ENCODE peak calls at places on chromosomes 4 and X, in ten cellular contexts. One of them, this sample, is unnamed.

GRCh38 chr4:69697536-69697935 is 44.5 kb upstream of the UGT2A1 start:
- DNase-seq in GM19239: no peak
- DNase-seq in EL: no peak
- DNase-seq in COR-L47: no peak
- DNase-seq in astrocyte of the hippocampus: no peak
- DNase-seq in tibial artery: no peak
- DNase-seq in dorsolateral prefrontal cortex: no peak
- DNase-seq in posterior cingulate gyrus: no peak
- DNase-seq in pulmonary artery endothelial cell: no peak
- DNase-seq in fibroblast of the conjunctiva: no peak
- DNase-seq in this sample: no peak

GRCh38 chr4:53436251-53436650 is 58.8 kb downstream of the FIP1L1 start:
- DNase-seq in GM19239: no peak
- DNase-seq in EL: no peak
- DNase-seq in COR-L47: no peak
- DNase-seq in astrocyte of the hippocampus: no peak
- DNase-seq in tibial artery: no peak
- DNase-seq in dorsolateral prefrontal cortex: no peak
- DNase-seq in posterior cingulate gyrus: no peak
- DNase-seq in pulmonary artery endothelial cell: no peak
- DNase-seq in fibroblast of the conjunctiva: no peak
- DNase-seq in this sample: no peak

GRCh38 chr4:83262682-83263081 is 21.9 kb downstream of the COQ2 start:
- DNase-seq in GM19239: no peak
- DNase-seq in EL: no peak
- DNase-seq in COR-L47: no peak
- DNase-seq in astrocyte of the hippocampus: no peak
- DNase-seq in tibial artery: no peak
- DNase-seq in dorsolateral prefrontal cortex: no peak
- DNase-seq in posterior cingulate gyrus: no peak
- DNase-seq in pulmonary artery endothelial cell: no peak
- DNase-seq in fibroblast of the conjunctiva: no peak
- DNase-seq in this sample: no peak

GRCh38 chr4:85793256-85793655 is 318.3 kb downstream of the ARHGAP24 start:
- DNase-seq in GM19239: no peak
- DNase-seq in EL: no peak
- DNase-seq in COR-L47: no peak
- DNase-seq in astrocyte of the hippocampus: no peak
- DNase-seq in tibial artery: no peak
- DNase-seq in dorsolateral prefrontal cortex: no peak
- DNase-seq in posterior cingulate gyrus: no peak
- DNase-seq in pulmonary artery endothelial cell: no peak
- DNase-seq in fibroblast of the conjunctiva: no peak
- DNase-seq in this sample: no peak

GRCh38 chrX:24761306-24761705 is 67.6 kb downstream of the POLA1 start:
- DNase-seq in GM19239: no peak
- DNase-seq in EL: no peak
- DNase-seq in COR-L47: no peak
- DNase-seq in astrocyte of the hippocampus: peak; percentile 62
- DNase-seq in tibial artery: no peak
- DNase-seq in dorsolateral prefrontal cortex: no peak
- DNase-seq in posterior cingulate gyrus: no peak
- DNase-seq in pulmonary artery endothelial cell: no peak
- DNase-seq in fibroblast of the conjunctiva: no peak
- DNase-seq in this sample: no peak

GRCh38 chr4:38266616-38267015 is 306.4 kb downstream of the PTTG2 start:
- DNase-seq in GM19239: no peak
- DNase-seq in EL: peak; percentile 45
- DNase-seq in COR-L47: no peak
- DNase-seq in astrocyte of the hippocampus: peak; percentile 65
- DNase-seq in tibial artery: no peak
- DNase-seq in dorsolateral prefrontal cortex: peak; percentile 72
- DNase-seq in posterior cingulate gyrus: peak; percentile 14
- DNase-seq in pulmonary artery endothelial cell: no peak
- DNase-seq in fibroblast of the conjunctiva: no peak
- DNase-seq in this sample: peak; percentile 72

GRCh38 chr4:151012836-151013235 is 2.2 kb downstream of the LRBA start:
- DNase-seq in GM19239: no peak
- DNase-seq in EL: peak; percentile 6
- DNase-seq in COR-L47: no peak
- DNase-seq in astrocyte of the hippocampus: peak; percentile 14
- DNase-seq in tibial artery: no peak
- DNase-seq in dorsolateral prefrontal cortex: no peak
- DNase-seq in posterior cingulate gyrus: no peak
- DNase-seq in pulmonary artery endothelial cell: no peak
- DNase-seq in fibroblast of the conjunctiva: no peak
- DNase-seq in this sample: no peak

GRCh38 chr4:6360385-6360784 is 90.7 kb downstream of the WFS1 start:
- DNase-seq in GM19239: no peak
- DNase-seq in EL: peak; percentile 6
- DNase-seq in COR-L47: peak; percentile 94
- DNase-seq in astrocyte of the hippocampus: no peak
- DNase-seq in tibial artery: no peak
- DNase-seq in dorsolateral prefrontal cortex: peak; percentile 95
- DNase-seq in posterior cingulate gyrus: peak; percentile 83
- DNase-seq in pulmonary artery endothelial cell: no peak
- DNase-seq in fibroblast of the conjunctiva: no peak
- DNase-seq in this sample: peak; percentile 59

GRCh38 chr4:147335183-147335582 is 145.7 kb upstream of the EDNRA start:
- DNase-seq in GM19239: no peak
- DNase-seq in EL: no peak
- DNase-seq in COR-L47: no peak
- DNase-seq in astrocyte of the hippocampus: no peak
- DNase-seq in tibial artery: no peak
- DNase-seq in dorsolateral prefrontal cortex: no peak
- DNase-seq in posterior cingulate gyrus: no peak
- DNase-seq in pulmonary artery endothelial cell: no peak
- DNase-seq in fibroblast of the conjunctiva: no peak
- DNase-seq in this sample: no peak

GRCh38 chr4:132958457-132959263 is 190.4 kb upstream of the PCDH10 start:
- DNase-seq in GM19239: no peak
- DNase-seq in EL: no peak
- DNase-seq in COR-L47: no peak
- DNase-seq in astrocyte of the hippocampus: no peak
- DNase-seq in tibial artery: no peak
- DNase-seq in dorsolateral prefrontal cortex: no peak
- DNase-seq in posterior cingulate gyrus: no peak
- DNase-seq in pulmonary artery endothelial cell: no peak
- DNase-seq in fibroblast of the conjunctiva: no peak
- DNase-seq in this sample: no peak

GRCh38 chr4:108342325-108342986 is 173.7 kb upstream of the LEF1 start:
- DNase-seq in GM19239: no peak
- DNase-seq in EL: no peak
- DNase-seq in COR-L47: no peak
- DNase-seq in astrocyte of the hippocampus: no peak
- DNase-seq in tibial artery: no peak
- DNase-seq in dorsolateral prefrontal cortex: no peak
- DNase-seq in posterior cingulate gyrus: no peak
- DNase-seq in pulmonary artery endothelial cell: no peak
- DNase-seq in fibroblast of the conjunctiva: no peak
- DNase-seq in this sample: no peak

GRCh38 chr4:145299380-145300076 is 119.1 kb upstream of the OTUD4 start:
- DNase-seq in GM19239: no peak
- DNase-seq in EL: peak; percentile 88
- DNase-seq in COR-L47: no peak
- DNase-seq in astrocyte of the hippocampus: peak; percentile 63
- DNase-seq in tibial artery: no peak
- DNase-seq in dorsolateral prefrontal cortex: peak; percentile 55
- DNase-seq in posterior cingulate gyrus: no peak
- DNase-seq in pulmonary artery endothelial cell: no peak
- DNase-seq in fibroblast of the conjunctiva: no peak
- DNase-seq in this sample: no peak

GRCh38 chrX:49155243-49155899 is 7.2 kb upstream of the MAGIX start:
- DNase-seq in GM19239: no peak
- DNase-seq in EL: peak; percentile 71
- DNase-seq in COR-L47: peak; percentile 22
- DNase-seq in astrocyte of the hippocampus: peak; percentile 78
- DNase-seq in tibial artery: peak; percentile 38
- DNase-seq in dorsolateral prefrontal cortex: peak; percentile 37
- DNase-seq in posterior cingulate gyrus: no peak
- DNase-seq in pulmonary artery endothelial cell: peak; percentile 24
- DNase-seq in fibroblast of the conjunctiva: no peak
- DNase-seq in this sample: peak; percentile 17

GRCh38 chr4:24693636-24694035 is 101.7 kb upstream of the SOD3 start:
- DNase-seq in GM19239: no peak
- DNase-seq in EL: no peak
- DNase-seq in COR-L47: no peak
- DNase-seq in astrocyte of the hippocampus: peak; percentile 26
- DNase-seq in tibial artery: no peak
- DNase-seq in dorsolateral prefrontal cortex: no peak
- DNase-seq in posterior cingulate gyrus: no peak
- DNase-seq in pulmonary artery endothelial cell: no peak
- DNase-seq in fibroblast of the conjunctiva: no peak
- DNase-seq in this sample: no peak

GRCh38 chr4:58301384-58301783 is 1191.2 kb upstream of the IGFBP7 start:
- DNase-seq in GM19239: no peak
- DNase-seq in EL: no peak
- DNase-seq in COR-L47: no peak
- DNase-seq in astrocyte of the hippocampus: peak; percentile 18
- DNase-seq in tibial artery: no peak
- DNase-seq in dorsolateral prefrontal cortex: no peak
- DNase-seq in posterior cingulate gyrus: no peak
- DNase-seq in pulmonary artery endothelial cell: no peak
- DNase-seq in fibroblast of the conjunctiva: no peak
- DNase-seq in this sample: no peak

GRCh38 chr4:36024901-36025610 is 219.3 kb downstream of the ARAP2 start:
- DNase-seq in GM19239: no peak
- DNase-seq in EL: no peak
- DNase-seq in COR-L47: peak; percentile 57
- DNase-seq in astrocyte of the hippocampus: peak; percentile 20
- DNase-seq in tibial artery: no peak
- DNase-seq in dorsolateral prefrontal cortex: no peak
- DNase-seq in posterior cingulate gyrus: no peak
- DNase-seq in pulmonary artery endothelial cell: no peak
- DNase-seq in fibroblast of the conjunctiva: no peak
- DNase-seq in this sample: no peak

GRCh38 chr4:4651811-4652609 is 110.2 kb upstream of the STX18 start:
- DNase-seq in GM19239: no peak
- DNase-seq in EL: no peak
- DNase-seq in COR-L47: no peak
- DNase-seq in astrocyte of the hippocampus: peak; percentile 37
- DNase-seq in tibial artery: no peak
- DNase-seq in dorsolateral prefrontal cortex: no peak
- DNase-seq in posterior cingulate gyrus: no peak
- DNase-seq in pulmonary artery endothelial cell: no peak
- DNase-seq in fibroblast of the conjunctiva: no peak
- DNase-seq in this sample: no peak

GRCh38 chrX:120305531-120306145 is 5.6 kb downstream of the TMEM255A start:
- DNase-seq in GM19239: no peak
- DNase-seq in EL: peak; percentile 45
- DNase-seq in COR-L47: no peak
- DNase-seq in astrocyte of the hippocampus: no peak
- DNase-seq in tibial artery: no peak
- DNase-seq in dorsolateral prefrontal cortex: no peak
- DNase-seq in posterior cingulate gyrus: no peak
- DNase-seq in pulmonary artery endothelial cell: no peak
- DNase-seq in fibroblast of the conjunctiva: no peak
- DNase-seq in this sample: no peak

GRCh38 chr4:173448557-173448918 is 49.6 kb upstream of the SCRG1 start:
- DNase-seq in GM19239: no peak
- DNase-seq in EL: no peak
- DNase-seq in COR-L47: no peak
- DNase-seq in astrocyte of the hippocampus: peak; percentile 26
- DNase-seq in tibial artery: no peak
- DNase-seq in dorsolateral prefrontal cortex: no peak
- DNase-seq in posterior cingulate gyrus: no peak
- DNase-seq in pulmonary artery endothelial cell: no peak
- DNase-seq in fibroblast of the conjunctiva: no peak
- DNase-seq in this sample: no peak

GRCh38 chr4:129821963-129822362 is 726.0 kb downstream of the C4orf33 start:
- DNase-seq in GM19239: no peak
- DNase-seq in EL: no peak
- DNase-seq in COR-L47: no peak
- DNase-seq in astrocyte of the hippocampus: no peak
- DNase-seq in tibial artery: no peak
- DNase-seq in dorsolateral prefrontal cortex: no peak
- DNase-seq in posterior cingulate gyrus: no peak
- DNase-seq in pulmonary artery endothelial cell: no peak
- DNase-seq in fibroblast of the conjunctiva: no peak
- DNase-seq in this sample: no peak

GRCh38 chr4:77177196-77177595 is 20.2 kb downstream of the CCNG2 start:
- DNase-seq in GM19239: no peak
- DNase-seq in EL: no peak
- DNase-seq in COR-L47: no peak
- DNase-seq in astrocyte of the hippocampus: no peak
- DNase-seq in tibial artery: no peak
- DNase-seq in dorsolateral prefrontal cortex: no peak
- DNase-seq in posterior cingulate gyrus: no peak
- DNase-seq in pulmonary artery endothelial cell: no peak
- DNase-seq in fibroblast of the conjunctiva: no peak
- DNase-seq in this sample: no peak

GRCh38 chrX:153818571-153819397 is 11.6 kb downstream of the PDZD4 start:
- DNase-seq in GM19239: peak; percentile 50
- DNase-seq in EL: peak; percentile 32
- DNase-seq in COR-L47: peak; percentile 15
- DNase-seq in astrocyte of the hippocampus: peak; percentile 45
- DNase-seq in tibial artery: no peak
- DNase-seq in dorsolateral prefrontal cortex: no peak
- DNase-seq in posterior cingulate gyrus: no peak
- DNase-seq in pulmonary artery endothelial cell: no peak
- DNase-seq in fibroblast of the conjunctiva: no peak
- DNase-seq in this sample: no peak

GRCh38 chr4:184826315-184827266 is 823 bp upstream of the ACSL1 start:
- DNase-seq in GM19239: no peak
- DNase-seq in EL: no peak
- DNase-seq in COR-L47: peak; percentile 33
- DNase-seq in astrocyte of the hippocampus: no peak
- DNase-seq in tibial artery: peak; percentile 34
- DNase-seq in dorsolateral prefrontal cortex: no peak
- DNase-seq in posterior cingulate gyrus: no peak
- DNase-seq in pulmonary artery endothelial cell: no peak
- DNase-seq in fibroblast of the conjunctiva: no peak
- DNase-seq in this sample: no peak

GRCh38 chr4:141684785-141685184 is 48.4 kb downstream of the IL15 start:
- DNase-seq in GM19239: no peak
- DNase-seq in EL: no peak
- DNase-seq in COR-L47: no peak
- DNase-seq in astrocyte of the hippocampus: no peak
- DNase-seq in tibial artery: no peak
- DNase-seq in dorsolateral prefrontal cortex: no peak
- DNase-seq in posterior cingulate gyrus: no peak
- DNase-seq in pulmonary artery endothelial cell: no peak
- DNase-seq in fibroblast of the conjunctiva: no peak
- DNase-seq in this sample: no peak

GRCh38 chr4:6620296-6620695 is 20.2 kb upstream of the MRFAP1 start:
- DNase-seq in GM19239: no peak
- DNase-seq in EL: no peak
- DNase-seq in COR-L47: no peak
- DNase-seq in astrocyte of the hippocampus: no peak
- DNase-seq in tibial artery: no peak
- DNase-seq in dorsolateral prefrontal cortex: no peak
- DNase-seq in posterior cingulate gyrus: no peak
- DNase-seq in pulmonary artery endothelial cell: no peak
- DNase-seq in fibroblast of the conjunctiva: no peak
- DNase-seq in this sample: no peak

GRCh38 chrX:14351889-14352288 is 177.4 kb upstream of the GLRA2 start:
- DNase-seq in GM19239: no peak
- DNase-seq in EL: no peak
- DNase-seq in COR-L47: peak; percentile 77
- DNase-seq in astrocyte of the hippocampus: no peak
- DNase-seq in tibial artery: no peak
- DNase-seq in dorsolateral prefrontal cortex: no peak
- DNase-seq in posterior cingulate gyrus: no peak
- DNase-seq in pulmonary artery endothelial cell: no peak
- DNase-seq in fibroblast of the conjunctiva: no peak
- DNase-seq in this sample: no peak

GRCh38 chr4:161254375-161254774 is 909.4 kb downstream of the FSTL5 start:
- DNase-seq in GM19239: no peak
- DNase-seq in EL: no peak
- DNase-seq in COR-L47: no peak
- DNase-seq in astrocyte of the hippocampus: no peak
- DNase-seq in tibial artery: no peak
- DNase-seq in dorsolateral prefrontal cortex: no peak
- DNase-seq in posterior cingulate gyrus: no peak
- DNase-seq in pulmonary artery endothelial cell: no peak
- DNase-seq in fibroblast of the conjunctiva: no peak
- DNase-seq in this sample: no peak

GRCh38 chr4:118904418-118904817 is 15.8 kb downstream of the SYNPO2 start:
- DNase-seq in GM19239: no peak
- DNase-seq in EL: no peak
- DNase-seq in COR-L47: no peak
- DNase-seq in astrocyte of the hippocampus: no peak
- DNase-seq in tibial artery: no peak
- DNase-seq in dorsolateral prefrontal cortex: no peak
- DNase-seq in posterior cingulate gyrus: no peak
- DNase-seq in pulmonary artery endothelial cell: no peak
- DNase-seq in fibroblast of the conjunctiva: no peak
- DNase-seq in this sample: no peak

This sample was measured in amygdala.